ENCODE peak calls at places on chromosome 9, in eight cellular contexts. One of them, this sample, is unnamed.

GRCh38 chr9:95667789-95668188 is 151.0 kb upstream of the PTCH1 start:
- DNase-seq in PC-9: no peak
- DNase-seq in mammary epithelial cell: no peak
- DNase-seq in SK-N-SH: no peak
- DNase-seq in MM.1S: no peak
- DNase-seq in GM12878: no peak
- DNase-seq in HCT116: no peak
- DNase-seq in GM23338: no peak
- DNase-seq in this sample: no peak

GRCh38 chr9:129307227-129307970 is 129.3 kb upstream of the IER5L start:
- DNase-seq in PC-9: no peak
- DNase-seq in mammary epithelial cell: no peak
- DNase-seq in SK-N-SH: no peak
- DNase-seq in MM.1S: no peak
- DNase-seq in GM12878: no peak
- DNase-seq in HCT116: no peak
- DNase-seq in GM23338: no peak
- DNase-seq in this sample: no peak

GRCh38 chr9:97601228-97601898 is 31.8 kb downstream of the TSTD2 start:
- DNase-seq in PC-9: no peak
- DNase-seq in mammary epithelial cell: no peak
- DNase-seq in SK-N-SH: no peak
- DNase-seq in MM.1S: no peak
- DNase-seq in GM12878: no peak
- DNase-seq in HCT116: no peak
- DNase-seq in GM23338: no peak
- DNase-seq in this sample: no peak

GRCh38 chr9:78127271-78128225 is 95.9 kb upstream of the GNAQ start:
- DNase-seq in PC-9: no peak
- DNase-seq in mammary epithelial cell: peak; percentile 6
- DNase-seq in SK-N-SH: no peak
- DNase-seq in MM.1S: no peak
- DNase-seq in GM12878: no peak
- DNase-seq in HCT116: no peak
- DNase-seq in GM23338: no peak
- DNase-seq in this sample: no peak

GRCh38 chr9:111959468-111959941 is 62.9 kb downstream of the UGCG start:
- DNase-seq in PC-9: peak; percentile 73
- DNase-seq in mammary epithelial cell: peak; percentile 99
- DNase-seq in SK-N-SH: no peak
- DNase-seq in MM.1S: no peak
- DNase-seq in GM12878: no peak
- DNase-seq in HCT116: peak; percentile 19
- DNase-seq in GM23338: no peak
- DNase-seq in this sample: peak; percentile 61

GRCh38 chr9:3397726-3398125 is 128.1 kb downstream of the RFX3 start:
- DNase-seq in PC-9: no peak
- DNase-seq in mammary epithelial cell: no peak
- DNase-seq in SK-N-SH: no peak
- DNase-seq in MM.1S: no peak
- DNase-seq in GM12878: no peak
- DNase-seq in HCT116: no peak
- DNase-seq in GM23338: no peak
- DNase-seq in this sample: no peak

GRCh38 chr9:127541865-127542264 is 70.2 kb upstream of the STXBP1 start:
- DNase-seq in PC-9: no peak
- DNase-seq in mammary epithelial cell: no peak
- DNase-seq in SK-N-SH: no peak
- DNase-seq in MM.1S: no peak
- DNase-seq in GM12878: no peak
- DNase-seq in HCT116: no peak
- DNase-seq in GM23338: no peak
- DNase-seq in this sample: peak; percentile 98

GRCh38 chr9:83062653-83063527 is at the start of gene RASEF:
- DNase-seq in PC-9: peak; percentile 95
- DNase-seq in mammary epithelial cell: peak; percentile 78
- DNase-seq in SK-N-SH: peak; percentile 86
- DNase-seq in MM.1S: no peak
- DNase-seq in GM12878: no peak
- DNase-seq in HCT116: no peak
- DNase-seq in GM23338: peak; percentile 88
- DNase-seq in this sample: peak; percentile 82

GRCh38 chr9:127838375-127839078 is 15.9 kb downstream of the ENG start:
- DNase-seq in PC-9: peak; percentile 88
- DNase-seq in mammary epithelial cell: peak; percentile 50
- DNase-seq in SK-N-SH: no peak
- DNase-seq in MM.1S: no peak
- DNase-seq in GM12878: no peak
- DNase-seq in HCT116: no peak
- DNase-seq in GM23338: no peak
- DNase-seq in this sample: peak; percentile 99

GRCh38 chr9:91056917-91057316 is 255.3 kb downstream of the SYK start:
- DNase-seq in PC-9: no peak
- DNase-seq in mammary epithelial cell: peak; percentile 12
- DNase-seq in SK-N-SH: no peak
- DNase-seq in MM.1S: no peak
- DNase-seq in GM12878: no peak
- DNase-seq in HCT116: no peak
- DNase-seq in GM23338: no peak
- DNase-seq in this sample: no peak

GRCh38 chr9:107260437-107261081 is 22.5 kb upstream of the RAD23B start:
- DNase-seq in PC-9: no peak
- DNase-seq in mammary epithelial cell: peak; percentile 49
- DNase-seq in SK-N-SH: no peak
- DNase-seq in MM.1S: peak; percentile 9
- DNase-seq in GM12878: peak; percentile 88
- DNase-seq in HCT116: no peak
- DNase-seq in GM23338: peak; percentile 25
- DNase-seq in this sample: peak; percentile 11

GRCh38 chr9:70205366-70206020 is 53.3 kb upstream of the SMC5 start:
- DNase-seq in PC-9: no peak
- DNase-seq in mammary epithelial cell: peak; percentile 57
- DNase-seq in SK-N-SH: no peak
- DNase-seq in MM.1S: no peak
- DNase-seq in GM12878: no peak
- DNase-seq in HCT116: no peak
- DNase-seq in GM23338: no peak
- DNase-seq in this sample: peak; percentile 11

GRCh38 chr9:127122176-127123151 is at the start of gene ANGPTL2:
- DNase-seq in PC-9: peak; percentile 55
- DNase-seq in mammary epithelial cell: peak; percentile 36
- DNase-seq in SK-N-SH: peak; percentile 94
- DNase-seq in MM.1S: no peak
- DNase-seq in GM12878: no peak
- DNase-seq in HCT116: no peak
- DNase-seq in GM23338: peak; percentile 92
- DNase-seq in this sample: peak; percentile 97

GRCh38 chr9:129552064-129552463 is 68.8 kb downstream of the C9orf50 start:
- DNase-seq in PC-9: no peak
- DNase-seq in mammary epithelial cell: no peak
- DNase-seq in SK-N-SH: no peak
- DNase-seq in MM.1S: no peak
- DNase-seq in GM12878: no peak
- DNase-seq in HCT116: no peak
- DNase-seq in GM23338: no peak
- DNase-seq in this sample: no peak

GRCh38 chr9:92618633-92619225 is 51.2 kb downstream of the IPPK start:
- DNase-seq in PC-9: no peak
- DNase-seq in mammary epithelial cell: no peak
- DNase-seq in SK-N-SH: no peak
- DNase-seq in MM.1S: no peak
- DNase-seq in GM12878: no peak
- DNase-seq in HCT116: no peak
- DNase-seq in GM23338: no peak
- DNase-seq in this sample: no peak

GRCh38 chr9:19988281-19988680 is 199.4 kb upstream of the SLC24A2 start:
- DNase-seq in PC-9: no peak
- DNase-seq in mammary epithelial cell: no peak
- DNase-seq in SK-N-SH: no peak
- DNase-seq in MM.1S: no peak
- DNase-seq in GM12878: no peak
- DNase-seq in HCT116: no peak
- DNase-seq in GM23338: no peak
- DNase-seq in this sample: no peak

GRCh38 chr9:100489836-100490235 is 16.9 kb downstream of the TMEFF1 start:
- DNase-seq in PC-9: no peak
- DNase-seq in mammary epithelial cell: no peak
- DNase-seq in SK-N-SH: no peak
- DNase-seq in MM.1S: no peak
- DNase-seq in GM12878: no peak
- DNase-seq in HCT116: no peak
- DNase-seq in GM23338: no peak
- DNase-seq in this sample: no peak

GRCh38 chr9:105706156-105706555 is 11.8 kb downstream of the TMEM38B start:
- DNase-seq in PC-9: no peak
- DNase-seq in mammary epithelial cell: no peak
- DNase-seq in SK-N-SH: no peak
- DNase-seq in MM.1S: no peak
- DNase-seq in GM12878: no peak
- DNase-seq in HCT116: no peak
- DNase-seq in GM23338: no peak
- DNase-seq in this sample: no peak

GRCh38 chr9:72151099-72151498 is 1.9 kb downstream of the GDA start:
- DNase-seq in PC-9: no peak
- DNase-seq in mammary epithelial cell: no peak
- DNase-seq in SK-N-SH: no peak
- DNase-seq in MM.1S: no peak
- DNase-seq in GM12878: no peak
- DNase-seq in HCT116: no peak
- DNase-seq in GM23338: no peak
- DNase-seq in this sample: no peak

GRCh38 chr9:90099262-90099982 is 494.6 kb downstream of the GADD45G start:
- DNase-seq in PC-9: no peak
- DNase-seq in mammary epithelial cell: peak; percentile 25
- DNase-seq in SK-N-SH: peak; percentile 43
- DNase-seq in MM.1S: peak; percentile 13
- DNase-seq in GM12878: no peak
- DNase-seq in HCT116: no peak
- DNase-seq in GM23338: peak; percentile 45
- DNase-seq in this sample: no peak

GRCh38 chr9:129203556-129203909 is 25.5 kb upstream of the IER5L start:
- DNase-seq in PC-9: no peak
- DNase-seq in mammary epithelial cell: no peak
- DNase-seq in SK-N-SH: no peak
- DNase-seq in MM.1S: no peak
- DNase-seq in GM12878: no peak
- DNase-seq in HCT116: no peak
- DNase-seq in GM23338: no peak
- DNase-seq in this sample: peak; percentile 55

GRCh38 chr9:99069075-99069474 is 35.8 kb upstream of the TGFBR1 start:
- DNase-seq in PC-9: no peak
- DNase-seq in mammary epithelial cell: no peak
- DNase-seq in SK-N-SH: no peak
- DNase-seq in MM.1S: no peak
- DNase-seq in GM12878: no peak
- DNase-seq in HCT116: no peak
- DNase-seq in GM23338: no peak
- DNase-seq in this sample: no peak

DNA sequence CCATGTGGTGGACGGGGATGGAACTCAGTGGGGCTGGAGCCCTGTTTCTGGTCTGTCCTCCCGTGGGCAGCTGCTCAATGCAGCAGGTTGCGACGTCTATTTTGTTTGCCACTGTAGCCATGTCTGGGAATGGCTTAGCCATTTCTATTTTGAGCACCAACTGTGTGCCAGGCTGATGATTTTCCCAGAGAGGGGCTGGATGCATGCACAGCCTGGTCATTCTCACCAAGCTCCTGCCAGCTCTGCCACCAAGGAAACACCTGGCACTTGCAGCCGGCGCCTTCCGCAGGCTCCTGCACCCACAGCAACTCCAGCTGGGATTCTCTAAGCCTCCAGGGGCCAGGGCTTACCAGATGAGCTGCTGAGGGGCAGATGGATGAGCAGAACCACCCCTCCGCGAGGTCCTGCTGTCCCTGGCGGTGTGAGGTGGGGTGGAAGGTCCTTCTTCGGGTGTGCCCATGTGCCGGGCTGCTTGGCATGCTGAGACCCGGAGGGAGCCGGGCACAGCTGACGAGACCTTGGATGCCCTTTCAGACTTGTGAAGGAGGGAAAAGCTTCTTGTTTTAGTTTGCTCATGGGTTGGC is 151.2 kb downstream of the RXRA start:
- DNase-seq in PC-9: no peak
- DNase-seq in mammary epithelial cell: no peak
- DNase-seq in SK-N-SH: no peak
- DNase-seq in MM.1S: no peak
- DNase-seq in GM12878: no peak
- DNase-seq in HCT116: no peak
- DNase-seq in GM23338: no peak
- DNase-seq in this sample: no peak
- TF ChIP-seq CTCF in PC-9: no peak
- TF ChIP-seq CTCF in mammary epithelial cell: no peak
- TF ChIP-seq CTCF in SK-N-SH: no peak
- TF ChIP-seq CTCF in MM.1S: no peak
- TF ChIP-seq CTCF in GM12878: no peak
- TF ChIP-seq CTCF in HCT116: no peak
- TF ChIP-seq CTCF in GM23338: no peak
- TF ChIP-seq CTCF in this sample: no peak

GRCh38 chr9:124928116-124928515 is 12.8 kb downstream of the GOLGA1 start:
- DNase-seq in PC-9: no peak
- DNase-seq in mammary epithelial cell: no peak
- DNase-seq in SK-N-SH: no peak
- DNase-seq in MM.1S: no peak
- DNase-seq in GM12878: no peak
- DNase-seq in HCT116: no peak
- DNase-seq in GM23338: no peak
- DNase-seq in this sample: no peak
- H3K4me3 ChIP-seq in PC-9: no peak overlapping the region
- H3K4me3 ChIP-seq in mammary epithelial cell: no peak overlapping the region
- H3K4me3 ChIP-seq in SK-N-SH: no peak overlapping the region
- H3K4me3 ChIP-seq in MM.1S: no peak overlapping the region
- H3K4me3 ChIP-seq in GM12878: no peak overlapping the region
- H3K4me3 ChIP-seq in HCT116: no peak overlapping the region
- H3K4me3 ChIP-seq in GM23338: no peak overlapping the region
- H3K4me3 ChIP-seq in this sample: no peak overlapping the region

GRCh38 chr9:7097040-7097715 is 339.4 kb downstream of the KDM4C start:
- DNase-seq in PC-9: no peak
- DNase-seq in mammary epithelial cell: peak; percentile 8
- DNase-seq in SK-N-SH: no peak
- DNase-seq in MM.1S: no peak
- DNase-seq in GM12878: no peak
- DNase-seq in HCT116: no peak
- DNase-seq in GM23338: no peak
- DNase-seq in this sample: peak; percentile 48
- H2AFZ ChIP-seq in PC-9: no peak overlapping the region
- H2AFZ ChIP-seq in mammary epithelial cell: no peak overlapping the region
- H2AFZ ChIP-seq in SK-N-SH: no peak overlapping the region
- H2AFZ ChIP-seq in MM.1S: no peak overlapping the region
- H2AFZ ChIP-seq in GM12878: no peak overlapping the region
- H2AFZ ChIP-seq in HCT116: no peak overlapping the region
- H2AFZ ChIP-seq in GM23338: no peak overlapping the region
- H2AFZ ChIP-seq in this sample: no peak overlapping the region

GRCh38 chr9:15469406-15469805 is 41.4 kb downstream of the PSIP1 start:
- DNase-seq in PC-9: no peak
- DNase-seq in mammary epithelial cell: no peak
- DNase-seq in SK-N-SH: no peak
- DNase-seq in MM.1S: no peak
- DNase-seq in GM12878: no peak
- DNase-seq in HCT116: no peak
- DNase-seq in GM23338: no peak
- DNase-seq in this sample: no peak
- TF ChIP-seq CTCF in PC-9: no peak
- TF ChIP-seq CTCF in mammary epithelial cell: no peak
- TF ChIP-seq CTCF in SK-N-SH: no peak
- TF ChIP-seq CTCF in MM.1S: no peak
- TF ChIP-seq CTCF in GM12878: no peak
- TF ChIP-seq CTCF in HCT116: no peak
- TF ChIP-seq CTCF in GM23338: no peak
- TF ChIP-seq CTCF in this sample: no peak

This sample was measured in osteoblast.